ENCODE peak calls at places on chromosomes 13 and 19, in six cellular contexts. One of them, this sample, is unnamed.

GRCh38 chr13:80870186-80870585 is 529.3 kb upstream of the SPRY2 start:
- DNase-seq in AG04450: no peak
- DNase-seq in GM10248: no peak
- DNase-seq in HFF-Myc: no peak
- DNase-seq in psoas muscle: no peak
- DNase-seq in ovary: no peak
- DNase-seq in this sample: no peak

GRCh38 chr19:10848208-10848843 is at the start of gene C19orf38:
- DNase-seq in psoas muscle: no peak
- DNase-seq in ovary: no peak
- DNase-seq in HFF-Myc: no peak
- DNase-seq in GM10248: peak; percentile 48
- DNase-seq in AG04450: no peak
- DNase-seq in this sample: no peak

GRCh38 chr19:38848299-38849146 is 1.3 kb downstream of the HNRNPL start:
- DNase-seq in ovary: peak; percentile 52
- DNase-seq in GM10248: peak; percentile 8
- DNase-seq in AG04450: no peak
- DNase-seq in HFF-Myc: no peak
- DNase-seq in psoas muscle: no peak
- DNase-seq in this sample: no peak

GRCh38 chr13:60970736-60971135 is 444.9 kb downstream of the PCDH20 start:
- DNase-seq in GM10248: no peak
- DNase-seq in ovary: no peak
- DNase-seq in AG04450: no peak
- DNase-seq in psoas muscle: no peak
- DNase-seq in HFF-Myc: no peak
- DNase-seq in this sample: no peak

GRCh38 chr13:50094615-50095293 is 79.5 kb downstream of the KCNRG start:
- DNase-seq in GM10248: no peak
- DNase-seq in HFF-Myc: no peak
- DNase-seq in ovary: no peak
- DNase-seq in psoas muscle: no peak
- DNase-seq in AG04450: no peak
- DNase-seq in this sample: no peak

GRCh38 chr19:29247912-29248311 is 35.0 kb upstream of the UQCRFS1 start:
- DNase-seq in psoas muscle: no peak
- DNase-seq in GM10248: no peak
- DNase-seq in AG04450: no peak
- DNase-seq in ovary: no peak
- DNase-seq in HFF-Myc: no peak
- DNase-seq in this sample: no peak

GRCh38 chr13:41588899-41589298 is 131.5 kb downstream of the RGCC start:
- DNase-seq in psoas muscle: no peak
- DNase-seq in AG04450: peak; percentile 74
- DNase-seq in ovary: no peak
- DNase-seq in GM10248: no peak
- DNase-seq in HFF-Myc: peak; percentile 85
- DNase-seq in this sample: peak; percentile 74

GRCh38 chr19:52685811-52686210 is 47.7 kb upstream of the ZNF83 start:
- DNase-seq in HFF-Myc: no peak
- DNase-seq in psoas muscle: no peak
- DNase-seq in ovary: no peak
- DNase-seq in AG04450: no peak
- DNase-seq in GM10248: no peak
- DNase-seq in this sample: no peak

GRCh38 chr13:94269557-94269956 is 209.9 kb downstream of the DCT start:
- DNase-seq in ovary: no peak
- DNase-seq in GM10248: no peak
- DNase-seq in psoas muscle: no peak
- DNase-seq in AG04450: no peak
- DNase-seq in HFF-Myc: no peak
- DNase-seq in this sample: no peak

GRCh38 chr13:110061270-110061669 is 245.7 kb downstream of the COL4A1 start:
- DNase-seq in GM10248: no peak
- DNase-seq in HFF-Myc: no peak
- DNase-seq in psoas muscle: no peak
- DNase-seq in ovary: no peak
- DNase-seq in AG04450: no peak
- DNase-seq in this sample: no peak

GRCh38 chr13:31227870-31228269 is 28.1 kb downstream of the B3GLCT start:
- DNase-seq in HFF-Myc: no peak
- DNase-seq in psoas muscle: no peak
- DNase-seq in GM10248: no peak
- DNase-seq in ovary: no peak
- DNase-seq in AG04450: no peak
- DNase-seq in this sample: no peak

GRCh38 chr19:31357315-31357673 is 8.1 kb upstream of the TSHZ3 start:
- DNase-seq in GM10248: no peak
- DNase-seq in ovary: no peak
- DNase-seq in HFF-Myc: no peak
- DNase-seq in AG04450: no peak
- DNase-seq in psoas muscle: no peak
- DNase-seq in this sample: no peak

GRCh38 chr13:51584731-51585191 is 499 bp downstream of the WDFY2 start:
- DNase-seq in HFF-Myc: no peak
- DNase-seq in psoas muscle: no peak
- DNase-seq in AG04450: no peak
- DNase-seq in ovary: no peak
- DNase-seq in GM10248: peak; percentile 60
- DNase-seq in this sample: no peak

DNA sequence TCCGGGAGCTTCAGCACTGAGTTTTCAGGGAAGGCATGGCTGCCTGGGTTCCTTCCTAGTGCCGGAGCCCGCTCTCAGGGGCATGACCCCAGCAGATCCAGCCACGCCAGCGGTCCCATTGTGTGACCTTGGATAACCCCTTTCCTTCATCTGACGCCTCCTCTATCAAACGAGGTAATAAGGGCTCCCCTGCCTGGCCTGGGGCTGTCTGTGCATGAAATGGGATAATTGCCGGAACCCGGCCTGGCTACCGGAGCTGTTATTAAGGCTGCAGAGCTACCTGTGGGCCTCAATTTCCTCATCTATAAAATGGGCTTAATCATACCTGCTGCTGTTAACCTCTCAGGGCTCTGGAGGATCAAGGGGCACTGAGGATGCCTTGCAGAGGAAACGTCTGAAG is 18.3 kb upstream of the NFIC start:
- DNase-seq in ovary: no peak
- DNase-seq in HFF-Myc: no peak
- DNase-seq in GM10248: no peak
- DNase-seq in AG04450: no peak
- DNase-seq in psoas muscle: no peak
- DNase-seq in this sample: no peak
- TF ChIP-seq CTCF in ovary: no peak
- TF ChIP-seq CTCF in HFF-Myc: no peak
- TF ChIP-seq CTCF in GM10248: no peak
- TF ChIP-seq CTCF in AG04450: no peak
- TF ChIP-seq CTCF in psoas muscle: no peak
- TF ChIP-seq CTCF in this sample: no peak

GRCh38 chr19:1652471-1653299 is at the start of gene TCF3:
- DNase-seq in HFF-Myc: peak; percentile 96
- DNase-seq in GM10248: peak; percentile 98
- DNase-seq in psoas muscle: peak; percentile 99
- DNase-seq in AG04450: peak; percentile 99
- DNase-seq in ovary: peak; percentile 98
- DNase-seq in this sample: peak; percentile 99

GRCh38 chr19:1651061-1651547 is 1.3 kb downstream of the TCF3 start:
- DNase-seq in AG04450: no peak
- DNase-seq in psoas muscle: no peak
- DNase-seq in GM10248: peak; percentile 70
- DNase-seq in ovary: peak; percentile 38
- DNase-seq in HFF-Myc: no peak
- DNase-seq in this sample: no peak

GRCh38 chr19:1650627-1651009 is 1.8 kb downstream of the TCF3 start:
- DNase-seq in psoas muscle: no peak
- DNase-seq in GM10248: no peak
- DNase-seq in HFF-Myc: no peak
- DNase-seq in ovary: peak; percentile 18
- DNase-seq in AG04450: no peak
- DNase-seq in this sample: no peak

GRCh38 chr19:1653300-1653628 is 849 bp upstream of the TCF3 start:
- DNase-seq in ovary: no peak
- DNase-seq in AG04450: no peak
- DNase-seq in GM10248: no peak
- DNase-seq in HFF-Myc: no peak
- DNase-seq in psoas muscle: no peak
- DNase-seq in this sample: no peak

DNA sequence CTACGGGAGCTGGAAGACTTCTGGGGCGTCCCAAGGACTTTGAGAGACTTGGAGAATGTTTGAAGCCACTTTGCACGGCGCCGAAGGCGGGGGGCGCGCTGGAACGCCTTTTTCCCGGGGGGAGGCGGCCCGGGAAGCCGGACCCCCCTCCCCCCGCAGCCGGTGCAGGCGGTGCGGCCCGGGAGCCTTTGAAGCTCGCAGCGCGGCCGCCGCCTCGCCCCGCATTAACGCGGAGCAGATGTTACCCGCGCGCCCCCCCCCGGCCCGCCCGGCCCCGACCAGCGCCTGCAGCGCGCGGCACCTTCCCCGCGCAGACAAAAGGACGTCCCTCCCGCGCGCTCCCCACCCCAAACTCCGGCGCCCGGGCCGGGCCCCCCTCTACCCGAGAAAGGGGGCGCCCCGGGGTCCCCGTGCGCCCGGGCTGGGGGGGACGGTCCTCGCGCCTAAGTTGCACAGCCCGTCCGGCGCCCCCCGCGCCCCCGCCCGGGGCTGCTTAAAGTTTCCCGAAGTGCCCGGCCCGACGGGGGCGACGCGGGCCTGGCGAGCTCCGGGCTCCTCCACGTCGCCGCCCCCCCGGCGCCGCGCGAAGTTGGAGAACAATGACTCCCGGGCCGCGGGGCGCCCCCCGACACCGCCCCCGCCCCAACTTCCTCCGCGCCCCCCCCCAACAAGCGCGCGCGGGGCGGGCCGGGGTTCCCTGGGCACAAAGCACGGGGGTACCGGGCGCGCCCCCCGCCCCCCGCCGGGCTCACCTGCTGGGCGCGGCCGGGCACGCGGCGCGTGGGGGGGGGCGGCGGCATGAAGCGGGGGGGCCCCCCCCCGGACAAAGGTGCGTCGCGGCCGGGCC is 644 bp downstream of the TCF3 start:
- DNase-seq in psoas muscle: peak; percentile 68
- DNase-seq in AG04450: no peak
- DNase-seq in GM10248: no peak
- DNase-seq in ovary: peak; percentile 58
- DNase-seq in HFF-Myc: no peak
- DNase-seq in this sample: no peak
- TF ChIP-seq CTCF in psoas muscle: no peak
- TF ChIP-seq CTCF in AG04450: no peak
- TF ChIP-seq CTCF in GM10248: peak; percentile 2
- TF ChIP-seq CTCF in ovary: no peak
- TF ChIP-seq CTCF in HFF-Myc: no peak
- TF ChIP-seq CTCF in this sample: no peak

GRCh38 chr13:37945651-37946575 is 76.3 kb upstream of the TRPC4 start:
- DNase-seq in HFF-Myc: no peak
- DNase-seq in ovary: no peak
- DNase-seq in psoas muscle: no peak
- DNase-seq in GM10248: no peak
- DNase-seq in AG04450: no peak
- DNase-seq in this sample: no peak

GRCh38 chr13:37947419-37948140 is 78.0 kb upstream of the TRPC4 start:
- DNase-seq in GM10248: no peak
- DNase-seq in psoas muscle: no peak
- DNase-seq in ovary: no peak
- DNase-seq in HFF-Myc: no peak
- DNase-seq in AG04450: no peak
- DNase-seq in this sample: no peak

GRCh38 chr13:37942929-37943328 is 73.4 kb upstream of the TRPC4 start:
- DNase-seq in HFF-Myc: no peak
- DNase-seq in GM10248: no peak
- DNase-seq in psoas muscle: no peak
- DNase-seq in AG04450: no peak
- DNase-seq in ovary: no peak
- DNase-seq in this sample: no peak

GRCh38 chr13:37944476-37945442 is 75.2 kb upstream of the TRPC4 start:
- DNase-seq in psoas muscle: no peak
- DNase-seq in HFF-Myc: no peak
- DNase-seq in GM10248: no peak
- DNase-seq in ovary: no peak
- DNase-seq in AG04450: no peak
- DNase-seq in this sample: no peak
- TF ChIP-seq CTCF in psoas muscle: no peak
- TF ChIP-seq CTCF in HFF-Myc: no peak
- TF ChIP-seq CTCF in GM10248: no peak
- TF ChIP-seq CTCF in ovary: no peak
- TF ChIP-seq CTCF in AG04450: peak; percentile 13
- TF ChIP-seq CTCF in this sample: no peak

DNA sequence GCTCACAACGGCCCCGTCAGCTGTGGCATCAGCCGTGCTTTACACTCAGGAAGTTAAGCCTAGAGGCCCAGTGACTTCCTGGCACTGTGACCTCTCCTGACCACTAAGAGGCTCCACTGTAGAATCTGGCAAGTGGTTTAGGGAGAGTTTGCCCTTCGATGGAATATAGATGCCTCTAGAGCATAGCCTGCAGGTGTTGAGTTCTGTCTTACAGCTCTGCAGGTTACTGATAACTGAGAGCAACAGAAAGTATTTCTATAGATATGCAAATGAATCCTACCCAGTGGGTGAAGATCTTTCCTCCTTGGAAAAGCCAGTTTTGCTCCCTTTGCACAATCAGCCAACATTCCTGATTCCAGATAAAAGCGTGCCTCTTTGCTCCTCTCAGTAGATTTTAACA is 35.8 kb downstream of the ATP12A start:
- DNase-seq in AG04450: no peak
- DNase-seq in psoas muscle: no peak
- DNase-seq in ovary: no peak
- DNase-seq in GM10248: no peak
- DNase-seq in HFF-Myc: no peak
- DNase-seq in this sample: no peak
- TF ChIP-seq CTCF in AG04450: no peak
- TF ChIP-seq CTCF in psoas muscle: no peak
- TF ChIP-seq CTCF in ovary: no peak
- TF ChIP-seq CTCF in GM10248: no peak
- TF ChIP-seq CTCF in HFF-Myc: no peak
- TF ChIP-seq CTCF in this sample: no peak

This sample was measured in AG09319.